ENCODE peak calls at places on chromosome 20, in four cellular contexts. U is K562, B is GM12878, J is H1. N is an unnamed sample.

GRCh38 chr20:12925214-12925755 is 83.5 kb upstream of the SPTLC3 start:
- DNase-seq in J (no peak), B (peak), U (peak), N (peak)

GRCh38 chr20:33770005-33770404 is 38.2 kb downstream of the ZNF341 start:
- DNase-seq in J (no peak), U (no peak), B (no peak), N (no peak)

GRCh38 chr20:25100914-25101313 is 19.0 kb upstream of the VSX1 start:
- DNase-seq in B (no peak), U (no peak), J (no peak), N (no peak)

GRCh38 chr20:18272451-18272850 is 15.9 kb upstream of the ZNF133 start:
- DNase-seq in J (no peak), B (no peak), U (peak), N (no peak)

GRCh38 chr20:5636841-5637240 is 113.4 kb upstream of the SHLD1 start:
- DNase-seq in J (no peak), B (no peak), U (no peak), N (no peak)

GRCh38 chr20:11814276-11814675 is 103.4 kb upstream of the BTBD3 start:
- DNase-seq in U (no peak), J (no peak), B (no peak), N (no peak)

GRCh38 chr20:54645445-54646155 is 170.2 kb downstream of the DOK5 start:
- DNase-seq in B (no peak), U (no peak), J (no peak), N (no peak)

GRCh38 chr20:41078329-41078728 is 49.7 kb downstream of the TOP1 start:
- DNase-seq in U (peak), J (no peak), B (peak), N (peak)

GRCh38 chr20:55678126-55678525 is 327.2 kb downstream of the CBLN4 start:
- DNase-seq in J (no peak), B (no peak), U (no peak), N (no peak)

GRCh38 chr20:63643499-63643898 is 9.7 kb downstream of the STMN3 start:
- DNase-seq in U (no peak), B (no peak), J (no peak), N (no peak)

GRCh38 chr20:32560989-32561830 is 23.9 kb downstream of the NOL4L start:
- DNase-seq in U (no peak), J (no peak), B (no peak), N (no peak)

GRCh38 chr20:59988141-59988540 is 29.9 kb downstream of the CDH26 start:
- DNase-seq in B (no peak), U (no peak), J (no peak), N (no peak)

GRCh38 chr20:59443558-59443957 is 143.1 kb downstream of the EDN3 start:
- DNase-seq in B (no peak), U (no peak), J (no peak), N (no peak)

GRCh38 chr20:58127731-58128130 is 100.7 kb downstream of the ANKRD60 start:
- DNase-seq in J (no peak), B (no peak), U (no peak), N (no peak)

GRCh38 chr20:4817230-4817671 is 95.5 kb downstream of the PRND start:
- DNase-seq in U (peak), B (no peak), J (no peak), N (no peak)

GRCh38 chr20:47392015-47392720 is 35.7 kb upstream of the ZMYND8 start:
- DNase-seq in J (no peak), B (no peak), U (peak), N (peak)

GRCh38 chr20:11921326-11921725 is 3.6 kb downstream of the BTBD3 start:
- DNase-seq in U (no peak), B (no peak), J (no peak), N (no peak)

GRCh38 chr20:49907405-49908257 is 7.7 kb downstream of the SPATA2 start:
- DNase-seq in J (no peak), U (no peak), B (no peak), N (no peak)

GRCh38 chr20:9169409-9169808 is 100.5 kb downstream of the PLCB4 start:
- DNase-seq in J (no peak), U (no peak), B (no peak), N (no peak)

GRCh38 chr20:63701329-63702035 is 5.0 kb downstream of the TNFRSF6B start:
- DNase-seq in U (no peak), J (no peak), B (no peak), N (peak)

GRCh38 chr20:50053790-50054547 is 59.0 kb downstream of the UBE2V1 start:
- DNase-seq in U (no peak), J (no peak), B (no peak), N (no peak)

GRCh38 chr20:33282991-33283555 is at the start of gene BPIFB1:
- DNase-seq in U (no peak), J (no peak), B (no peak), N (no peak)

GRCh38 chr20:34562643-34563042 is 4.1 kb downstream of the MAP1LC3A start:
- DNase-seq in B (no peak), J (no peak), U (no peak), N (peak)

GRCh38 chr20:53291548-53291947 is 302.1 kb downstream of the ZNF217 start:
- DNase-seq in B (no peak), U (peak), J (no peak), N (no peak)

GRCh38 chr20:32359633-32360332 is 1.7 kb downstream of the ASXL1 start:
- DNase-seq in J (no peak), B (no peak), U (peak), N (peak)

GRCh38 chr20:8372819-8373218 is 240.8 kb downstream of the PLCB1 start:
- DNase-seq in J (no peak), U (peak), B (no peak), N (peak)

DNA sequence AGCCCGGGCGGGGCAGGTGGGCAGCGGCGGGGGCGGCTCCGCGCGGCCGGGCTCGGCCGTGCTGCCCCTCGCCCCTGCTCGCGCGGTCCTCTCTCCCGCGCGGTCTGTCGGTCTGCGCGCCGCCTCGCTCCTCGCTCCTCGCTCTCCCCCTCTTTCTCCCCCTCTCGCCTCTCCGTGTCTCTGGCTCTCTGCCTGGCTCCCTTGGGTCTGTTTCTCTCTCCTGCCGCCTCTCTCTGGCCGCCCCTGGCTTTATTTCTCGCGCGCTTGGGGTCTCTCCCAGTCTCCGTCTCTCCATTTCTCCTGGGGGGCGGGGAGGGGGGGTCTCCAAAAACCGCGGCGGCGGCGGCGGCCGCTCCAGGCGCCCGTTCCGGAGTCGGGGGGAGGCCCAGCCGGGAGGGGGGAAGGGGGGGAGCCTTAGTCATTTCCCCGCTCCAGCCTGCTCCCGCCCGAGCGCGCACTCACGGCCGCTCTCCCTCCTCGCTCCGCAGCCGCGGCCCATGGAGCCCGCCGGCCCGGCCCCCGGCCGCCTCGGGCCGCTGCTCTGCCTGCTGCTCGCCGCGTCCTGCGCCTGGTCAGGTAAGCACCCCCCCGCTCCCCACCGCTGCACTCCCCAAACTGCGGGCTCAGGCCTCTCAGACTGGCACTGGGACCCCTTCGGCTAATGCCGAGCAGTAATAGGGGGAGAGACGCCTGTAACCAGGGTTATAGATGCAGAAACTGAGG is at the start of gene SIRPA:
- DNase-seq in J (no peak), U (no peak), B (no peak), N (peak)
- TF ChIP-seq NRF1 in J (no peak), U (no peak), B (no peak), N (no peak)

GRCh38 chr20:22722840-22723239 is 138.5 kb upstream of the FOXA2 start:
- DNase-seq in J (no peak), B (no peak), U (no peak), N (no peak)

GRCh38 chr20:22720206-22720605 is 135.8 kb upstream of the FOXA2 start:
- DNase-seq in B (no peak), J (no peak), U (no peak), N (no peak)

GRCh38 chr20:22717466-22717865 is 133.1 kb upstream of the FOXA2 start:
- DNase-seq in J (no peak), B (no peak), U (peak), N (no peak)

GRCh38 chr20:22716824-22717351 is 132.5 kb upstream of the FOXA2 start:
- DNase-seq in U (no peak), J (no peak), B (no peak), N (no peak)

DNA sequence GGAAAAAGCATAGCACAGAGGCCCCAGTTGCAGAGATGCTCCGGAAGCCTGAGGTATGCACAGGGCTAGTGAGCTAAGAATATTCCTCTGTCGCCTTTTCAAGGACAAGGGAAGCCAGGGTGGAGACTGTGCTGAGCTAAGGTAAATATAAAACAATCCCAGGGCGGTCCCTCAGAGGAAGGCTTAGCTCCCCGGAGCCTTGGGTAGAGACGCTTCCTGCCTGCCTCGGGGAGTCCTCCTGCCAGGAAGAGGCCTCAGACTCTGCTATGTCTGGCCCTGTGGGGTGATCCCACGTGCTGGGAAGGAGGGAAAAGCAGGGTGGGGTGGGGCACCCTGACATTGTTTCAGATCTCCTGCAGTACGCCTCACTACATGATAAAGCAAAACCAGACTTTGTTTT is 134.9 kb upstream of the FOXA2 start:
- DNase-seq in B (no peak), U (no peak), J (no peak), N (no peak)
- H3K27ac ChIP-seq in B (no peak), U (no peak), J (no peak), N (no peak)

DNA sequence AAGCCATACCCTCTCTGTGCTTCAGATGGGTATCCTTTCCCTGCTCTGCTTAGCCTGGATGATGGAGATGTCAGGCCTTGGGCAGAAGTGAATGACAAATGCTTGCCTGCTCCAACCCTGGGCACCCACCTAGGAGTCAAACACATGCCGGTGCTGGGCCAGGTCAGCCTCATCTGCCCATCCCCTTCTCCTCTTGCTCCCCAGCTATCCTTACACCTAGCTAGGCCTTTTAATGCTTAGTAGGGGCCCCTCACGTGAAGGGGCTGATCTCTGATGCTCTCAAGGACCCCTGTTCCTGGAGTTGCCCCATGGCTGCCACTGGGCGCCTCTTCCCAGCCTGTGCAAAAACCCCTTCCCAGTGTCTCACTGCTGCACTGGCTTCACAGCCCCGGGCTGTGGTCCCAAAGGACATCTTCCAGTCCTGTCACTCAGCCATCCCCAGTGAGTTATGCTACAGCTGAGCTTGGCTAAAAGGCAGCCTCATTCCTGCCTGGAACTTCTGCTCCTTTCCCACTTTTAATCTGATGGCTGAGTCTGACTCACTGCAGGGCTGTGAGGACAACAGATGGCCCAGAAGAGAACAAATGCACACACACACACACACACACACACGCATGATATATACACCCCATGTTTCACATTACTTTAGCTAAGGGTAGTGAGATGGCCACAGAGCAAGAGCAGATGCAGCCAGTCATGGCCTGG is 12.8 kb upstream of the SDCBP2 start:
- DNase-seq in J (no peak), U (no peak), B (no peak), N (no peak)
- H3K9ac ChIP-seq in J (no peak), U (peak), B (no peak), N (no peak)

DNA sequence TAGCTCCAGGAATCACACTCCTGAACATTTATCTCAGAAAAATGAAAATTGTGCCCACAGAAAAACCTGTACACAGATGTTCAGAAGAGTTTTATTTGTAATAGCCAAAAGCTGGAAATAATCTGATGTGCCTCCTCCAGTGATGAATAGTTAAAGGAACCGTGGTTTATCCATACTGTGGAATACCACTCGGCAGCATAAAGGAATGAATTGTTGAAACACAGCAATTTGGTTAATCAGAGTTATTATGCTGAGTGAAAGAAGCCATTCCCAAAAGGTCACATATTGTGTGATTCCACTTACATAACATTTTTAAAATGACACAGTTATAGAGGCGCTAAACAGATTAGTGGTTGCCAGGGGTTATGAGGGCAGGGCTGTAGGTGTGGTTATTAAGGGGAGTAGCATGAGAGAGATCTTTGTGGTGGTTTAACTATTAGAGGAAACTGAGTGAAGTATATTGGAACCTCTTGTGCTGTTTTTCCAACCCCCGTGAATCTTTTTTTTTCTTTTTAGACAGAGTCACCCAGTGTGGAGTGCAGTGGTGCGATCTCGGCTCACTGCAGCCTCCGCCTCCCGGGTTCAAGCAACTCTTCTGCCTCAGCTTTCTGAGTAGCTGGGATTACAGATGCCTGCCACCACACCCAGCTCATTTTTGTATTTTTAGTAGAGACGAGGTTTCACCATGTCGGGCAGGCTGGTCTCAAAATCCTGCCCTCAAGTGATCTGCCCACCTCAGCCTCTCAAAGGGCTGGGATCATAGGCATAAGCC is 26.2 kb downstream of the PSMF1 start:
- DNase-seq in U (no peak), B (no peak), J (no peak), N (no peak)
- TF ChIP-seq NRF1 in U (no peak), B (no peak), J (no peak), N (no peak)